ENCODE peak calls at places on chromosomes 6 and 20, in six cellular contexts. Z, R, K, L, D and T are unnamed samples.

GRCh38 chr6:160102956-160103824 is 18.4 kb upstream of the SLC22A1 start:
- DNase-seq in D (peak; percentile 82), K (peak; percentile 54), L (peak; percentile 77), Z (peak; percentile 33), R (peak; percentile 22), T (peak; percentile 47)

GRCh38 chr6:36139431-36139830 is 9.1 kb downstream of the MAPK13 start:
- DNase-seq in K (no peak), Z (no peak), R (no peak), L (peak; percentile 83), D (peak; percentile 89), T (peak; percentile 42)

GRCh38 chr20:64025101-64025825 is 10.7 kb upstream of the C20orf204 start:
- DNase-seq in D (peak; percentile 30), L (no peak), Z (no peak), R (no peak), K (no peak), T (no peak)

GRCh38 chr6:134161036-134161435 is 108.6 kb upstream of the SLC2A12 start:
- DNase-seq in D (no peak), Z (no peak), R (peak; percentile 70), K (no peak), L (peak; percentile 38), T (no peak)

GRCh38 chr6:98905759-98906158 is 42.0 kb downstream of the FBXL4 start:
- DNase-seq in K (no peak), L (no peak), Z (no peak), R (peak; percentile 22), D (no peak), T (no peak)

GRCh38 chr6:24959333-24959732 is 23.6 kb upstream of the RIPOR2 start:
- DNase-seq in K (no peak), L (no peak), Z (no peak), D (no peak), R (no peak), T (no peak)

GRCh38 chr6:33851959-33852358 is 48.2 kb upstream of the MLN start:
- DNase-seq in K (peak; percentile 16), D (peak; percentile 95), R (peak; percentile 18), L (peak; percentile 87), Z (no peak), T (peak; percentile 24)

GRCh38 chr20:52859156-52859887 is 112.8 kb upstream of the TSHZ2 start:
- DNase-seq in R (peak; percentile 86), K (peak; percentile 82), D (peak; percentile 49), L (peak; percentile 40), Z (no peak), T (no peak)

GRCh38 chr6:571892-572291 is 85.0 kb downstream of the HUS1B start:
- DNase-seq in K (no peak), R (no peak), D (no peak), Z (no peak), L (no peak), T (no peak)

GRCh38 chr20:59573837-59574236 is 30.5 kb upstream of the PHACTR3 start:
- DNase-seq in D (no peak), L (no peak), Z (no peak), R (no peak), K (no peak), T (no peak)

GRCh38 chr6:28161410-28162079 is 19.9 kb downstream of the ZKSCAN8 start:
- DNase-seq in Z (peak; percentile 40), R (peak; percentile 52), L (peak; percentile 95), D (peak; percentile 95), K (peak; percentile 56), T (peak; percentile 88)

GRCh38 chr6:14881399-14881798 is 364.5 kb upstream of the JARID2 start:
- DNase-seq in L (no peak), D (no peak), R (peak; percentile 68), K (peak; percentile 94), Z (peak; percentile 45), T (no peak)

GRCh38 chr20:44736170-44737021 is 9.3 kb upstream of the KCNK15 start:
- DNase-seq in Z (peak; percentile 83), D (peak; percentile 89), R (peak; percentile 73), K (peak; percentile 94), L (peak; percentile 95), T (peak; percentile 50)
- TF ChIP-seq CTCF in Z (peak; percentile 18), D (no peak), R (no peak), K (peak; percentile 31), L (no peak), T (no peak)

GRCh38 chr20:13262302-13262650 is 41.2 kb downstream of the ISM1 start:
- DNase-seq in L (no peak), K (no peak), D (no peak), R (no peak), Z (no peak), T (no peak)
- TF ChIP-seq CTCF in L (no peak), K (no peak), D (no peak), R (no peak), Z (no peak), T (peak; percentile 9)

GRCh38 chr6:169287675-169288074 is 34.0 kb upstream of the THBS2 start:
- DNase-seq in K (peak; percentile 30), L (no peak), D (no peak), R (no peak), Z (no peak), T (no peak)
- TF ChIP-seq CTCF in K (peak; percentile 19), L (no peak), D (no peak), R (no peak), Z (peak; percentile 25), T (no peak)

DNA sequence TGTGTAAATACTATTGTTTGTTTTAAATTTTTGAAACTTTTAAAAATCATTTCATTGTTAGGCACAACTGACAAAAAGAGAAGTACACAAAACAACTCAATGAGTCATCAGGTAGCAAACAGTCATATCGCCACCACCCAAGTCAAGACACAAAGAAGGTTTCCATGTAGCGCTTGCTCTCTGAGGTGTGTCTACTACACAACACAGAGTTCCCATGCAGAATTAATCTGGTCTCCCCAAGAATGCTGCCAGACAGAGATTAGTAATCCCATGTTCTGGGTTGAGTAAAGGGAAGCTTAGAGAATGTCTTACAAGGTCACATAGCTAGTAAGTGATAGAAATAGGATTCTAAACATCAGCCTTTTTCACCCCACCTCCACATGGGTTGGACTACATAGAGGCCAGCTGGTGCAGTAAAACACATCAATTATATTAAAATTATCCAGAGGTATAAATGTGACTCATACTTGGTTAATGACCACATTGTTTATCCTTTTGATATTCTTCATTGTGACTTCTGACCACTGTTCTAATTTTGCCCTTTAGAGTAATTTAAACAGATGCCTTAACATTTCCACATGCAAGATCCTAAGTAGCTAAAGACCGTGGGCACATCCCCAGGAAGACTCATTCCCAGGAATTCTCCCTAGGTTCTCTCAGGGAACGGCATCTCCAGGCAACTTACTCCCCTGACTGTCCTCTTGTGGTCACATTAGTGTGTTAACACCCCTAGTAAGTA is 413.5 kb downstream of the PRKN start:
- DNase-seq in R (no peak), L (no peak), Z (no peak), K (peak; percentile 81), D (no peak), T (no peak)
- TF ChIP-seq CTCF in R (no peak), L (no peak), Z (no peak), K (no peak), D (no peak), T (no peak)

DNA sequence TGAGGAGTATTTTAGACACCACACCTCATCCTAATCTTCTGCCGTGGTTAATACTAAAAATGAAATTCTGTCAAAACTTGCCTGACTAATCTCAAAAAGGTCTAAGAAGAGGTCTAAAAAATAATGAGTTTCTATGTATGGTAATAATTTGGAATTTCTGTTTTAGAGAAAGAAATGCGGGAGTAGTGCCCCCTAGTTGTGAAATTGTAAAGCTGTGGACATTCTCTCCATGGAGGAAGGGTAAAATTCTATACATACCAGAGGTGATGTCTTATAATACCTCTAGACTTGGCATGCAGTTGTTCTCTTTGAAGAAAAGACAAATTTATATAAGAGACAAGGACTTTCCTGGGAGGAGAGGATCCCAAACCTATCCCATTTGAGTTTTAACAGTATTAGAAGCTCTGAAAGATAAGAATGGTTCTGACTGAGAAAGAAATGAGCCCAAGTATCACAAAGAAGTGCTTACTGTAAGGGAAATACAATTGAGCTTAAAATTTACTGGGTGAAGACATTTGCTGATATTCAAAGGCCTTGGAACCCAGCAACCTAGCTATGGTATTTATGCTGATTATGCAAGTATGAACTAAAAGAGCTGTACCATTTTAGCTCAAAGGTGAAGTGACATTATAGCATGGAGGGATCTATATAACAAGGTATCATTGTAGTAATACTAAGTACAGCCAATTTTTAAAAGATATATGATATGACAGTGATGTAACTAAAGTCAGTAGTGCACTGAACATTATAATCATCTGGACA is 5.1 kb upstream of the EPHA7 start:
- DNase-seq in L (peak; percentile 68), D (no peak), Z (no peak), K (no peak), R (peak; percentile 19), T (no peak)
- TF ChIP-seq CTCF in L (peak; percentile 88), D (peak; percentile 77), Z (peak; percentile 57), K (peak; percentile 59), R (peak; percentile 53), T (no peak)

GRCh38 chr20:17617868-17618672 is 48.2 kb downstream of the DSTN start:
- DNase-seq in D (no peak), Z (no peak), K (no peak), L (no peak), R (no peak), T (no peak)
- TF ChIP-seq CTCF in D (no peak), Z (no peak), K (no peak), L (no peak), R (no peak), T (no peak)

DNA sequence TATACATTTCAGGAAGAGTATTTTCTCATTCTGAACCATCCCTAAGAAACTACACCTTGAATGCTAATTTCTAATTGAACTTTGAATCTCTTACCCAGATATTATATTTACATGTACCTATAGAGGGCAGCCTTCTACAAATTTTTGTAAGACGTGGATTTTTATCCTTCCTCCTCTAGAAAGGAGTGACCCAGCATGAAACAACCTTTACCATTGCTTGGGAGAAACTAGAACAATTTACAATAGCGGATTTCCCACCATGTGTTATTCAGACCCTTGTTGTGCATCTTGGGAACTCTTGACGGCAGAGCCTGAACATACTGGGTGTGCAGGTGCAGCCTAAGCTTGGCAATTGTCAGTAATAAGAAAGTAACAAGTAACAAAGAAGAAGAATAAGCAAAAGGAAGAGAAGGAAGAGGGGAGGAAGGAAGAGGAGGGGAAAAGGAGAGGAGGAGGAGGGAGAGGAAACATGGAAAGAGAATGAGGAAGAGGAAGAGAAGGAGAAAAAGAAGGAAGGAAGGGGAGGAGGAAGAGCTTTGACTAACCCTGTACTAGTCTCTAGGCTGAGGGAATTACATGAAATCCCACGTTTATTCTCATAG is 10.8 kb upstream of the TAAR1 start:
- DNase-seq in K (peak; percentile 54), D (no peak), R (peak; percentile 60), L (peak; percentile 66), Z (no peak), T (no peak)
- TF ChIP-seq CTCF in K (peak; percentile 43), D (peak; percentile 67), R (peak; percentile 31), L (peak; percentile 64), Z (peak; percentile 17), T (peak; percentile 72)